ENCODE peak calls at places on chromosomes 3 and 15, in eight cellular contexts. One of them, this sample, is unnamed.

GRCh38 chr3:31064021-31064420 is 169.6 kb upstream of the GADL1 start:
- DNase-seq in upper lobe of right lung: no peak
- DNase-seq in stimulated activated CD4-positive, alpha-beta T cell treated with anti-CD3 and anti-CD28 coated beads, Interleukin-1b, Interleukin-23, amount 100 ng/mL, for 48 hours: no peak
- DNase-seq in KG1: no peak
- DNase-seq in activated CD4-positive, alpha-beta T cell treated with anti-CD3 and anti-CD28 coated beads, Interleukin-2, amount 50 U/mL, for 48 hours: no peak
- DNase-seq in frontal cortex: no peak
- DNase-seq in choroid plexus epithelial cell: peak
- DNase-seq in transverse colon: no peak
- DNase-seq in this sample: no peak

GRCh38 chr3:100779475-100779874 is 70.2 kb downstream of the TFG start:
- DNase-seq in transverse colon: no peak
- DNase-seq in activated CD4-positive, alpha-beta T cell treated with anti-CD3 and anti-CD28 coated beads, Interleukin-2, amount 50 U/mL, for 48 hours: no peak
- DNase-seq in choroid plexus epithelial cell: no peak
- DNase-seq in frontal cortex: no peak
- DNase-seq in KG1: no peak
- DNase-seq in stimulated activated CD4-positive, alpha-beta T cell treated with anti-CD3 and anti-CD28 coated beads, Interleukin-1b, Interleukin-23, amount 100 ng/mL, for 48 hours: no peak
- DNase-seq in upper lobe of right lung: no peak
- DNase-seq in this sample: no peak

GRCh38 chr15:92393287-92393993 is at the start of gene ST8SIA2:
- DNase-seq in choroid plexus epithelial cell: no peak
- DNase-seq in KG1: no peak
- DNase-seq in transverse colon: no peak
- DNase-seq in activated CD4-positive, alpha-beta T cell treated with anti-CD3 and anti-CD28 coated beads, Interleukin-2, amount 50 U/mL, for 48 hours: peak
- DNase-seq in frontal cortex: peak
- DNase-seq in upper lobe of right lung: no peak
- DNase-seq in stimulated activated CD4-positive, alpha-beta T cell treated with anti-CD3 and anti-CD28 coated beads, Interleukin-1b, Interleukin-23, amount 100 ng/mL, for 48 hours: no peak
- DNase-seq in this sample: no peak

GRCh38 chr3:14137004-14137403 is 12.2 kb downstream of the TMEM43 start:
- DNase-seq in upper lobe of right lung: no peak
- DNase-seq in stimulated activated CD4-positive, alpha-beta T cell treated with anti-CD3 and anti-CD28 coated beads, Interleukin-1b, Interleukin-23, amount 100 ng/mL, for 48 hours: no peak
- DNase-seq in frontal cortex: no peak
- DNase-seq in choroid plexus epithelial cell: no peak
- DNase-seq in activated CD4-positive, alpha-beta T cell treated with anti-CD3 and anti-CD28 coated beads, Interleukin-2, amount 50 U/mL, for 48 hours: no peak
- DNase-seq in transverse colon: peak
- DNase-seq in KG1: no peak
- DNase-seq in this sample: no peak

GRCh38 chr3:17562845-17563244 is 179.6 kb downstream of the TBC1D5 start:
- DNase-seq in stimulated activated CD4-positive, alpha-beta T cell treated with anti-CD3 and anti-CD28 coated beads, Interleukin-1b, Interleukin-23, amount 100 ng/mL, for 48 hours: no peak
- DNase-seq in transverse colon: no peak
- DNase-seq in upper lobe of right lung: no peak
- DNase-seq in KG1: no peak
- DNase-seq in frontal cortex: no peak
- DNase-seq in choroid plexus epithelial cell: no peak
- DNase-seq in activated CD4-positive, alpha-beta T cell treated with anti-CD3 and anti-CD28 coated beads, Interleukin-2, amount 50 U/mL, for 48 hours: no peak
- DNase-seq in this sample: no peak

GRCh38 chr3:181729071-181729915 is 17.6 kb downstream of the SOX2 start:
- DNase-seq in frontal cortex: no peak
- DNase-seq in stimulated activated CD4-positive, alpha-beta T cell treated with anti-CD3 and anti-CD28 coated beads, Interleukin-1b, Interleukin-23, amount 100 ng/mL, for 48 hours: no peak
- DNase-seq in transverse colon: no peak
- DNase-seq in choroid plexus epithelial cell: no peak
- DNase-seq in activated CD4-positive, alpha-beta T cell treated with anti-CD3 and anti-CD28 coated beads, Interleukin-2, amount 50 U/mL, for 48 hours: no peak
- DNase-seq in upper lobe of right lung: no peak
- DNase-seq in KG1: no peak
- DNase-seq in this sample: no peak

GRCh38 chr15:85707519-85708338 is 87.0 kb downstream of the KLHL25 start:
- DNase-seq in frontal cortex: no peak
- DNase-seq in stimulated activated CD4-positive, alpha-beta T cell treated with anti-CD3 and anti-CD28 coated beads, Interleukin-1b, Interleukin-23, amount 100 ng/mL, for 48 hours: no peak
- DNase-seq in KG1: no peak
- DNase-seq in transverse colon: no peak
- DNase-seq in upper lobe of right lung: no peak
- DNase-seq in choroid plexus epithelial cell: peak
- DNase-seq in activated CD4-positive, alpha-beta T cell treated with anti-CD3 and anti-CD28 coated beads, Interleukin-2, amount 50 U/mL, for 48 hours: no peak
- DNase-seq in this sample: no peak

GRCh38 chr3:183664913-183665381 is 29.5 kb downstream of the KLHL24 start:
- DNase-seq in upper lobe of right lung: no peak
- DNase-seq in activated CD4-positive, alpha-beta T cell treated with anti-CD3 and anti-CD28 coated beads, Interleukin-2, amount 50 U/mL, for 48 hours: no peak
- DNase-seq in stimulated activated CD4-positive, alpha-beta T cell treated with anti-CD3 and anti-CD28 coated beads, Interleukin-1b, Interleukin-23, amount 100 ng/mL, for 48 hours: no peak
- DNase-seq in choroid plexus epithelial cell: peak
- DNase-seq in KG1: no peak
- DNase-seq in transverse colon: no peak
- DNase-seq in frontal cortex: no peak
- DNase-seq in this sample: no peak

GRCh38 chr3:16665282-16665741 is 60.1 kb upstream of the DAZL start:
- DNase-seq in transverse colon: peak
- DNase-seq in choroid plexus epithelial cell: peak
- DNase-seq in KG1: no peak
- DNase-seq in activated CD4-positive, alpha-beta T cell treated with anti-CD3 and anti-CD28 coated beads, Interleukin-2, amount 50 U/mL, for 48 hours: no peak
- DNase-seq in stimulated activated CD4-positive, alpha-beta T cell treated with anti-CD3 and anti-CD28 coated beads, Interleukin-1b, Interleukin-23, amount 100 ng/mL, for 48 hours: no peak
- DNase-seq in frontal cortex: no peak
- DNase-seq in upper lobe of right lung: no peak
- DNase-seq in this sample: no peak

This sample was measured in immature natural killer cell.